ENCODE peak calls at places on chromosomes 12 and 14, in four cellular contexts. U is tibial artery, X is AG04450, M is fibroblast of the aortic adventitia. H is an unnamed sample.

GRCh38 chr12:45587877-45588530 is 141.5 kb upstream of the ARID2 start:
- DNase-seq in U (no peak), X (no peak), M (no peak), H (no peak)

GRCh38 chr12:120628919-120629318 is 11.5 kb upstream of the CABP1 start:
- DNase-seq in U (no peak), X (no peak), M (no peak), H (no peak)

GRCh38 chr12:14272954-14273910 is 92.2 kb upstream of the ATF7IP start:
- DNase-seq in U (no peak), X (no peak), M (no peak), H (no peak)

GRCh38 chr12:100141666-100141997 is 1.0 kb downstream of the BLTP3B start:
- DNase-seq in U (peak), X (peak), M (peak), H (peak)

GRCh38 chr12:72295744-72296143 is 23.6 kb downstream of the TRHDE start:
- DNase-seq in U (no peak), X (no peak), M (no peak), H (no peak)

GRCh38 chr14:77007975-77008421 is 20.5 kb downstream of the IRF2BPL start:
- DNase-seq in U (peak), X (no peak), M (no peak), H (no peak)

GRCh38 chr14:92523752-92524151 is 10.2 kb downstream of the RIN3 start:
- DNase-seq in U (no peak), X (no peak), M (no peak), H (no peak)

GRCh38 chr12:77352941-77353340 is 287.6 kb upstream of the E2F7 start:
- DNase-seq in U (no peak), X (no peak), M (peak), H (no peak)

GRCh38 chr12:2862876-2863275 is 6.0 kb upstream of the TEX52 start:
- DNase-seq in U (no peak), X (no peak), M (no peak), H (no peak)

GRCh38 chr12:26701604-26702215 is 131.3 kb downstream of the ITPR2 start:
- DNase-seq in U (no peak), X (no peak), M (peak), H (peak)

GRCh38 chr12:59036973-59037807 is 116.9 kb upstream of the LRIG3 start:
- DNase-seq in U (no peak), X (no peak), M (peak), H (peak)

GRCh38 chr14:76307786-76308780 is 67.9 kb upstream of the ESRRB start:
- DNase-seq in U (no peak), X (no peak), M (no peak), H (no peak)

GRCh38 chr12:108127654-108128053 is 1.4 kb upstream of the WSCD2 start:
- DNase-seq in U (no peak), X (no peak), M (no peak), H (no peak)
- TF ChIP-seq CTCF in U (no peak), X (no peak), M (no peak), H (no peak)

DNA sequence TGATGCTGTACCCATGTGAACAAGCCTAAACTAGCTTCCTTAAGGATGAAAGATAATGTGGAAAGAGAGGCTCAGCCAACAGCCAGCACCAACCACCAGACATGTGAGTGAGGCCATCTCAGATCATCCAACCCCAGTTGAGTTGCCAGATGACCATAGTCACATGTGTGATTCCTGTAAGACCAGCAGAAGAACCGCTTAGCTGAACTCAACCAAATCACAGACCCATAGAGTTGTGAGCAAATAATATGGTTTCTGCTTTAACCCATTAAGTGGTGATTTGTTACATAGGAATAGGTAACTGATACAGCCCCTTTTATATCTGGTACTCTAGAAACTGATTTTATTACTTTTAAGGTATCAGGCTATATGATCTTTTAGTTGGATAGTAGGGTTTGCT is 17.6 kb upstream of the ELK3 start:
- DNase-seq in U (no peak), X (no peak), M (no peak), H (no peak)
- H3K4me3 ChIP-seq in U (no peak), X (no peak), M (no peak), H (no peak)

GRCh38 chr14:90726656-90727055 is 89.6 kb downstream of the TTC7B start:
- DNase-seq in U (peak), X (no peak), M (peak), H (peak)
- TF ChIP-seq CTCF in U (peak), X (peak), M (peak), H (no peak)

DNA sequence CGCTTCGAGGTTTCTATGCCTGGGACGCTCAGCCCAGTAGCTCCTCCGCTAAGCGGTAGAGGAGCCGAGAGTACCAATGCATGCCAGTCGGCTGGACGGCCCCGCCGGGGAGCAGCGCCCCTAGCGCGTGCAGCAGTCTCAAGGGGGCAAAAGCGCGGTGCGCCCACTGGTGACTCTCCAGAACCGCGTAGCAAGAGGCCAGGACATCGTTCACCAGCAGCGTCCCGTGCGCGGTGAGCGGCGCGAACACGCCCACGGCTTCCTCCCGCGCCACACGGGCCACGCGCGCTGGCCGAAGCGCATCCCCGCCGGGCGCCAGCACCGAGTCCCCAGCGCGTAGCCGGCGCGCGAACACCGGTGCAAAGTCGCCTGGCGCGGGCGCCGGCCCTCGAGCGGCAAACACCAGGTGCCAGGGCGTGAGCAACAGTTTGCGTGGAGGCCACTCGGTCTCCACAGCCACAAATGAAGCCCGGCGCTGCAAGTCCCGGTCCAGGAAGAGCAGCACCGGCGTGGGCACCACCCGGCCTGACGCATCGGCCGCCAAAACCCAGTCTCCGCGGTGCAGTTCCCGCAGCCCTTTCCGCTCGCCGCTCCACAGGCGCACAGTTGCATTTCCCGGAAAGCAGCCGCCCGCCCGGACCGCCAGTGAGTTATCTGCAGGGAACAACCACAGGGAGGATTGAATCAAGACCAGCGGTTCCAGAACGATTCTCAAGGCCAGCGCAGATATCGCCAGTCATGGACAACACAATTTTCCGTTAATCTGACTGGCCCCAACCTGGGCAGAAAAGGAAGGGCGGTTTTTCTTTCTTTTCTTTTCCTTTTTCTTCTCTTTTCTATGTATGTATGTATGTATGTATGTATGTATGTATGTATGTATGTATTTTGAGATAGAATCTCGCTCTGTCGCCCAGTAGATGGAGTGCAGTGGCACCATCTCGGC is 4.5 kb downstream of the DHH start:
- DNase-seq in U (peak), X (no peak), M (peak), H (peak)
- H3K4me3 ChIP-seq in U (peak), X (peak), M (peak), H (peak)

GRCh38 chr12:121797937-121798801 is 4.7 kb upstream of the RHOF start:
- DNase-seq in U (peak), X (no peak), M (peak), H (no peak)

GRCh38 chr12:121800694-121801600 is 2.9 kb upstream of the SETD1B start:
- DNase-seq in U (peak), X (peak), M (peak), H (peak)

GRCh38 chr12:121799842-121800693 is 3.7 kb upstream of the SETD1B start:
- DNase-seq in U (peak), X (peak), M (peak), H (peak)

GRCh38 chr12:121798807-121799174 is 5.0 kb upstream of the SETD1B start:
- DNase-seq in U (no peak), X (no peak), M (no peak), H (no peak)

DNA sequence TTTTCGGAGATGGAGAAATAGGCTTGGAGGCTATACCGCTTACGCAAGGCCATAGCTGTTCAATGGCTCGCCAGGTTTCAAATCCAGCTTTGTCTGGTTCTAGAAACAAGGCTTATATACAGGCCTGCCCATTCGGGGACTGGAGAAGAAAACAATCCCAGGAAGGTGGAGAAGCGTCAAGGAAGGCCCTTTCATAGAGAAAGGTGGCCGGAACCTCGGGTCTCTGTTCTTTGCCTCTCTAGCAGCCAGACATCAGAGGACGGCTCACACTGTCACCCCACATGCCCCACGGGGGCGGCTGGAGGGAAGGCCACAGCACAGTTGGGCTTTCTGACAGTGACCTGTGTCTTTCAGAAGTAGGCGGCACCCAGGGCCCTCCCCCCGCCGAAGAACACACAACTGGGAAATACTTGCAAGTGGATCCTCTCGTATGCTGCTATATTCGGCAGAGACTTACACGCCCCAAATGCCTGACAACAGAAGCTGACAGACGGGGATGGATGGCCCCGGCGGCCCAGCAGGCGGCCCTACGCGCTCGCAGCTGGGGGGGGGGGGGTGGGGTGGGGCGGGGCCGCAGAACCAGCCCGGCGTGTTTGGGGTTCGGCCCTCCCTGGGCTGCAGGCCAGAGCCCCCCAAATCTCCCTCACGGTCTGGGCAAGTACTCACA is 4.5 kb upstream of the SETD1B start:
- DNase-seq in U (peak), X (no peak), M (peak), H (peak)
- TF ChIP-seq CTCF in U (no peak), X (no peak), M (no peak), H (no peak)

GRCh38 chr14:54348923-54349615 is 47.7 kb upstream of the CDKN3 start:
- DNase-seq in U (peak), X (no peak), M (peak), H (peak)
- H3K4me3 ChIP-seq in U (peak), X (no peak), M (peak), H (peak)

GRCh38 chr14:69345402-69345801 is 52.7 kb downstream of the ERH start:
- DNase-seq in U (no peak), X (no peak), M (no peak), H (no peak)

GRCh38 chr14:69344171-69344570 is 53.9 kb downstream of the ERH start:
- DNase-seq in U (no peak), X (no peak), M (no peak), H (no peak)

GRCh38 chr14:69349091-69349777 is 48.9 kb downstream of the ERH start:
- DNase-seq in U (no peak), X (no peak), M (no peak), H (no peak)

GRCh38 chr14:69342928-69343525 is 55.1 kb downstream of the ERH start:
- DNase-seq in U (no peak), X (no peak), M (peak), H (no peak)

GRCh38 chr14:69346710-69347109 is 51.4 kb downstream of the ERH start:
- DNase-seq in U (no peak), X (no peak), M (no peak), H (peak)
- TF ChIP-seq CTCF in U (peak), X (peak), M (peak), H (peak)